ENCODE peak calls at places on chromosome 15, in four cellular contexts. L is Karpas-422, N is omental fat pad, M is ELR. Y is an unnamed sample.

GRCh38 chr15:57505056-57505713 is 86.5 kb upstream of the MYZAP start:
- DNase-seq in M (peak), L (no peak), N (no peak), Y (no peak)

GRCh38 chr15:59892995-59893394 is 111.1 kb upstream of the FOXB1 start:
- DNase-seq in N (no peak), M (peak), L (no peak), Y (peak)

GRCh38 chr15:101011582-101011981 is 92.4 kb downstream of the LRRK1 start:
- DNase-seq in M (no peak), L (no peak), N (no peak), Y (peak)

GRCh38 chr15:81265256-81265943 is 58.5 kb downstream of the STARD5 start:
- DNase-seq in N (no peak), M (no peak), L (no peak), Y (no peak)

GRCh38 chr15:72269739-72270138 is 2.6 kb downstream of the PARP6 start:
- DNase-seq in L (no peak), M (no peak), N (no peak), Y (no peak)

GRCh38 chr15:72306211-72306785 is 13.7 kb downstream of the CELF6 start:
- DNase-seq in N (no peak), M (peak), L (peak), Y (no peak)

GRCh38 chr15:52445954-52446353 is 82.7 kb downstream of the MYO5A start:
- DNase-seq in L (no peak), M (no peak), N (no peak), Y (no peak)

GRCh38 chr15:37940886-37941285 is 6.4 kb downstream of the TMCO5A start:
- DNase-seq in N (no peak), L (no peak), M (no peak), Y (no peak)

GRCh38 chr15:29337156-29337959 is 67.7 kb upstream of the NSMCE3 start:
- DNase-seq in L (no peak), N (no peak), M (no peak), Y (no peak)